ENCODE peak calls at places on chromosomes 7 and 10, in four cellular contexts. One of them, this sample, is unnamed.

GRCh38 chr7:134727711-134728110 is 51.7 kb upstream of the CALD1 start:
- DNase-seq in stomach: no peak
- DNase-seq in H1: no peak
- DNase-seq in lower leg skin: no peak
- DNase-seq in this sample: no peak

GRCh38 chr10:77879710-77880109 is 46.8 kb downstream of the DLG5 start:
- DNase-seq in stomach: no peak
- DNase-seq in H1: no peak
- DNase-seq in lower leg skin: no peak
- DNase-seq in this sample: no peak

GRCh38 chr10:107081644-107082043 is 82.9 kb downstream of the SORCS1 start:
- DNase-seq in stomach: no peak
- DNase-seq in H1: no peak
- DNase-seq in lower leg skin: no peak
- DNase-seq in this sample: no peak

GRCh38 chr7:155805826-155806095 is 6.5 kb downstream of the SHH start:
- DNase-seq in stomach: no peak
- DNase-seq in H1: no peak
- DNase-seq in lower leg skin: no peak
- DNase-seq in this sample: no peak

GRCh38 chr7:145036592-145037386 is 200.9 kb upstream of the TPK1 start:
- DNase-seq in stomach: no peak
- DNase-seq in H1: peak; percentile 21
- DNase-seq in lower leg skin: no peak
- DNase-seq in this sample: no peak

GRCh38 chr7:25727446-25727845 is 424.6 kb upstream of the NFE2L3 start:
- DNase-seq in stomach: no peak
- DNase-seq in H1: no peak
- DNase-seq in lower leg skin: no peak
- DNase-seq in this sample: no peak

GRCh38 chr7:51031791-51032484 is 249.2 kb upstream of the GRB10 start:
- DNase-seq in stomach: no peak
- DNase-seq in H1: no peak
- DNase-seq in lower leg skin: peak; percentile 49
- DNase-seq in this sample: no peak

GRCh38 chr10:103693070-103693811 is 162.1 kb downstream of the SH3PXD2A start:
- DNase-seq in stomach: no peak
- DNase-seq in H1: no peak
- DNase-seq in lower leg skin: no peak
- DNase-seq in this sample: peak; percentile 39

GRCh38 chr7:33807779-33808482 is 97.4 kb upstream of the BMPER start:
- DNase-seq in stomach: no peak
- DNase-seq in H1: peak; percentile 46
- DNase-seq in lower leg skin: no peak
- DNase-seq in this sample: no peak

GRCh38 chr10:107095125-107095524 is 69.4 kb downstream of the SORCS1 start:
- DNase-seq in stomach: no peak
- DNase-seq in H1: no peak
- DNase-seq in lower leg skin: no peak
- DNase-seq in this sample: no peak

GRCh38 chr10:34203966-34204630 is 611.0 kb downstream of the PARD3 start:
- DNase-seq in stomach: no peak
- DNase-seq in H1: no peak
- DNase-seq in lower leg skin: no peak
- DNase-seq in this sample: no peak

GRCh38 chr10:4708123-4708759 is 117.8 kb upstream of the AKR1E2 start:
- DNase-seq in stomach: no peak
- DNase-seq in H1: peak; percentile 25
- DNase-seq in lower leg skin: no peak
- DNase-seq in this sample: no peak

GRCh38 chr10:86489071-86489810 is 32.4 kb downstream of the WAPL start:
- DNase-seq in stomach: no peak
- DNase-seq in H1: no peak
- DNase-seq in lower leg skin: no peak
- DNase-seq in this sample: no peak

GRCh38 chr10:17910144-17910789 is 41.5 kb upstream of the SLC39A12 start:
- DNase-seq in stomach: no peak
- DNase-seq in H1: no peak
- DNase-seq in lower leg skin: no peak
- DNase-seq in this sample: no peak

GRCh38 chr10:110326351-110327032 is 21.8 kb upstream of the SMNDC1 start:
- DNase-seq in stomach: no peak
- DNase-seq in H1: no peak
- DNase-seq in lower leg skin: no peak
- DNase-seq in this sample: no peak

GRCh38 chr7:88692493-88692892 is 67.0 kb upstream of the ZNF804B start:
- DNase-seq in stomach: no peak
- DNase-seq in H1: no peak
- DNase-seq in lower leg skin: no peak
- DNase-seq in this sample: no peak

GRCh38 chr7:73707045-73707631 is 12.3 kb downstream of the STX1A start:
- DNase-seq in stomach: peak; percentile 85
- DNase-seq in H1: no peak
- DNase-seq in lower leg skin: peak; percentile 90
- DNase-seq in this sample: no peak

GRCh38 chr7:131919920-131920709 is 363.7 kb upstream of the PODXL start:
- DNase-seq in stomach: no peak
- DNase-seq in H1: no peak
- DNase-seq in lower leg skin: no peak
- DNase-seq in this sample: no peak

GRCh38 chr10:131068760-131069159 is 242.8 kb downstream of the TCERG1L start:
- DNase-seq in stomach: no peak
- DNase-seq in H1: no peak
- DNase-seq in lower leg skin: no peak
- DNase-seq in this sample: no peak

GRCh38 chr7:142356166-142356565 is 98.3 kb upstream of the PRSS58 start:
- DNase-seq in stomach: no peak
- DNase-seq in H1: no peak
- DNase-seq in lower leg skin: no peak
- DNase-seq in this sample: no peak

GRCh38 chr7:44964831-44965440 is 13.9 kb downstream of the MYO1G start:
- DNase-seq in stomach: no peak
- DNase-seq in H1: no peak
- DNase-seq in lower leg skin: peak; percentile 40
- DNase-seq in this sample: no peak

GRCh38 chr7:54811925-54812264 is 52.9 kb upstream of the SEC61G start:
- DNase-seq in stomach: no peak
- DNase-seq in H1: no peak
- DNase-seq in lower leg skin: no peak
- DNase-seq in this sample: no peak

GRCh38 chr10:33743429-33743857 is 409.0 kb upstream of the NRP1 start:
- DNase-seq in stomach: peak; percentile 28
- DNase-seq in H1: no peak
- DNase-seq in lower leg skin: no peak
- DNase-seq in this sample: no peak

GRCh38 chr7:18290865-18291264 is 204.7 kb upstream of the HDAC9 start:
- DNase-seq in stomach: no peak
- DNase-seq in H1: no peak
- DNase-seq in lower leg skin: no peak
- DNase-seq in this sample: no peak

GRCh38 chr7:1950066-1950622 is 280.1 kb downstream of the ELFN1 start:
- DNase-seq in stomach: no peak
- DNase-seq in H1: no peak
- DNase-seq in lower leg skin: no peak
- DNase-seq in this sample: no peak

GRCh38 chr10:46556515-46557318 is at the start of gene GPRIN2:
- DNase-seq in stomach: peak; percentile 80
- DNase-seq in H1: peak; percentile 67
- DNase-seq in lower leg skin: peak; percentile 91
- DNase-seq in this sample: no peak

GRCh38 chr10:7085913-7086589 is 324.8 kb downstream of the SFMBT2 start:
- DNase-seq in stomach: no peak
- DNase-seq in H1: no peak
- DNase-seq in lower leg skin: no peak
- DNase-seq in this sample: no peak

GRCh38 chr10:12617205-12618175 is 268.1 kb downstream of the CAMK1D start:
- DNase-seq in stomach: no peak
- DNase-seq in H1: no peak
- DNase-seq in lower leg skin: peak; percentile 74
- DNase-seq in this sample: no peak

GRCh38 chr10:3783721-3784432 is 1.1 kb downstream of the KLF6 start:
- DNase-seq in stomach: peak; percentile 61
- DNase-seq in H1: no peak
- DNase-seq in lower leg skin: peak; percentile 94
- DNase-seq in this sample: no peak

GRCh38 chr7:151123485-151124204 is 37.4 kb downstream of the AGAP3 start:
- DNase-seq in stomach: peak; percentile 90
- DNase-seq in H1: no peak
- DNase-seq in lower leg skin: peak; percentile 96
- DNase-seq in this sample: peak; percentile 69

GRCh38 chr10:122476034-122476695 is 14.8 kb downstream of the HTRA1 start:
- DNase-seq in stomach: no peak
- DNase-seq in H1: no peak
- DNase-seq in lower leg skin: peak; percentile 81
- DNase-seq in this sample: no peak

GRCh38 chr7:75945297-75946168 is 30.6 kb downstream of the POR start:
- DNase-seq in stomach: peak; percentile 57
- DNase-seq in H1: no peak
- DNase-seq in lower leg skin: no peak
- DNase-seq in this sample: no peak